ENCODE peak calls at places on chromosomes 1 and 21, in nine cellular contexts. W is choroid plexus epithelial cell, G is ACHN, E is HTR-8/SVneo, R is AG20443, F is left ventricle myocardium superior, L is T-cell, H is posterior cingulate gyrus, A is sciatic nerve. N is an unnamed sample.

GRCh38 chr1:6052543-6053205 is 7.0 kb downstream of the KCNAB2 start:
- DNase-seq in W (peak), G (peak), E (peak), R (peak), F (peak), L (peak), H (peak), A (peak), N (no peak)

GRCh38 chr1:19467199-19468187 is 17.8 kb downstream of the CAPZB start:
- DNase-seq in W (no peak), G (no peak), E (no peak), R (no peak), F (no peak), L (no peak), H (no peak), A (no peak), N (no peak)

GRCh38 chr1:221025391-221026355 is 146.4 kb downstream of the HLX start:
- DNase-seq in W (peak), G (no peak), E (no peak), R (no peak), F (no peak), L (no peak), H (no peak), A (no peak), N (no peak)

GRCh38 chr1:241357366-241358305 is 631 bp upstream of the RGS7 start:
- DNase-seq in W (peak), G (no peak), E (no peak), R (peak), F (no peak), L (no peak), H (no peak), A (no peak), N (no peak)

GRCh38 chr1:31904339-31905092 is 33.7 kb downstream of the PTP4A2 start:
- DNase-seq in W (peak), G (no peak), E (no peak), R (no peak), F (peak), L (no peak), H (no peak), A (no peak), N (no peak)

GRCh38 chr1:227959325-227959860 is 11.7 kb upstream of the WNT9A start:
- DNase-seq in W (no peak), G (no peak), E (no peak), R (no peak), F (no peak), L (no peak), H (no peak), A (peak), N (no peak)

GRCh38 chr1:23910553-23911246 is 2.5 kb downstream of the CNR2 start:
- DNase-seq in W (no peak), G (no peak), E (no peak), R (no peak), F (no peak), L (no peak), H (no peak), A (no peak), N (no peak)

GRCh38 chr1:39900662-39901485 is 843 bp downstream of the MYCL start:
- DNase-seq in W (no peak), G (peak), E (peak), R (peak), F (no peak), L (no peak), H (no peak), A (peak), N (no peak)

GRCh38 chr1:52195161-52195560 is 53.3 kb downstream of the ZFYVE9 start:
- DNase-seq in W (peak), G (no peak), E (no peak), R (no peak), F (no peak), L (no peak), H (no peak), A (no peak), N (no peak)

GRCh38 chr1:116934586-116935207 is 25.0 kb downstream of the PTGFRN start:
- DNase-seq in W (no peak), G (peak), E (no peak), R (no peak), F (no peak), L (no peak), H (no peak), A (no peak), N (no peak)

GRCh38 chr1:32830092-32830852 is 12.8 kb downstream of the S100PBP start:
- DNase-seq in W (no peak), G (no peak), E (no peak), R (no peak), F (no peak), L (no peak), H (no peak), A (no peak), N (no peak)

GRCh38 chr1:6263716-6264115 is 2.8 kb upstream of the GPR153 start:
- DNase-seq in W (no peak), G (no peak), E (no peak), R (no peak), F (no peak), L (no peak), H (no peak), A (no peak), N (no peak)

GRCh38 chr21:31606081-31606874 is 53.2 kb upstream of the SOD1 start:
- DNase-seq in W (no peak), G (no peak), E (no peak), R (no peak), F (no peak), L (no peak), H (no peak), A (no peak), N (no peak)

GRCh38 chr1:78520216-78520615 is 29.4 kb downstream of the PTGFR start:
- DNase-seq in W (no peak), G (no peak), E (no peak), R (no peak), F (no peak), L (no peak), H (no peak), A (no peak), N (no peak)

GRCh38 chr1:180133193-180133592 is 21.5 kb upstream of the QSOX1 start:
- DNase-seq in W (no peak), G (no peak), E (no peak), R (no peak), F (no peak), L (no peak), H (no peak), A (no peak), N (no peak)

GRCh38 chr1:218433744-218434143 is 88.6 kb downstream of the TGFB2 start:
- DNase-seq in W (peak), G (no peak), E (no peak), R (no peak), F (no peak), L (no peak), H (no peak), A (no peak), N (no peak)

GRCh38 chr1:172335377-172335776 is 85.1 kb upstream of the C1orf105 start:
- DNase-seq in W (no peak), G (no peak), E (no peak), R (no peak), F (no peak), L (no peak), H (no peak), A (no peak), N (no peak)

GRCh38 chr1:215793210-215793609 is 226.1 kb downstream of the KCTD3 start:
- DNase-seq in W (peak), G (peak), E (peak), R (peak), F (no peak), L (no peak), H (no peak), A (no peak), N (no peak)

GRCh38 chr1:235205687-235206086 is 44.6 kb upstream of the RBM34 start:
- DNase-seq in W (no peak), G (no peak), E (no peak), R (no peak), F (no peak), L (no peak), H (no peak), A (no peak), N (no peak)

GRCh38 chr1:6870571-6870970 is 85.3 kb downstream of the CAMTA1 start:
- DNase-seq in W (peak), G (peak), E (no peak), R (no peak), F (no peak), L (no peak), H (no peak), A (no peak), N (no peak)

GRCh38 chr1:25750923-25751605 is 48.9 kb upstream of the SELENON start:
- DNase-seq in W (no peak), G (no peak), E (no peak), R (no peak), F (no peak), L (no peak), H (no peak), A (no peak), N (no peak)